ENCODE peak calls at places on chromosomes 3 and 15, in four cellular contexts. P is A549, T is HepG2, U is H1. I is an unnamed sample.

GRCh38 chr15:94312946-94313345 is 81.6 kb downstream of the MCTP2 start:
- DNase-seq in P (no peak), U (no peak), T (no peak), I (no peak)

GRCh38 chr15:77496710-77497107 is 76.0 kb downstream of the HMG20A start:
- DNase-seq in P (peak), U (peak), T (peak), I (peak)

GRCh38 chr3:70738310-70738681 is 425.9 kb upstream of the MDFIC2 start:
- DNase-seq in U (no peak), P (no peak), T (no peak), I (no peak)

GRCh38 chr3:107772016-107772415 is 249.3 kb downstream of the BBX start:
- DNase-seq in T (no peak), U (no peak), P (no peak), I (no peak)

GRCh38 chr15:69713726-69714559 is 261.3 kb downstream of the RPLP1 start:
- DNase-seq in U (no peak), P (no peak), T (no peak), I (no peak)

GRCh38 chr3:11536132-11536935 is 107.4 kb downstream of the VGLL4 start:
- DNase-seq in P (no peak), U (no peak), T (peak), I (no peak)

GRCh38 chr3:100184960-100185566 is 70.8 kb upstream of the FILIP1L start:
- DNase-seq in U (no peak), T (no peak), P (no peak), I (no peak)

GRCh38 chr3:9715127-9715526 is 11.5 kb downstream of the CPNE9 start:
- DNase-seq in U (peak), P (no peak), T (no peak), I (no peak)

GRCh38 chr15:50150349-50150748 is 31.3 kb upstream of the ATP8B4 start:
- DNase-seq in P (no peak), T (no peak), U (no peak), I (no peak)

GRCh38 chr3:180870008-180870733 is 42.3 kb upstream of the FXR1 start:
- DNase-seq in T (no peak), U (peak), P (no peak), I (peak)

GRCh38 chr15:35309886-35310285 is 224.8 kb upstream of the NANOGP8 start:
- DNase-seq in U (no peak), T (no peak), P (no peak), I (no peak)

GRCh38 chr3:175208316-175208715 is 349.2 kb downstream of the NAALADL2 start:
- DNase-seq in P (no peak), T (no peak), U (no peak), I (no peak)

GRCh38 chr15:25784876-25785642 is 78.1 kb downstream of the ATP10A start:
- DNase-seq in T (no peak), P (no peak), U (no peak), I (no peak)

GRCh38 chr3:143095813-143096212 is 23.8 kb upstream of the CHST2 start:
- DNase-seq in T (no peak), P (no peak), U (no peak), I (no peak)

GRCh38 chr3:16824085-16824696 is 60.6 kb upstream of the PLCL2 start:
- DNase-seq in T (no peak), U (no peak), P (no peak), I (no peak)

GRCh38 chr15:39261397-39261796 is 319.5 kb upstream of the THBS1 start:
- DNase-seq in T (no peak), U (no peak), P (no peak), I (no peak)

GRCh38 chr15:31390029-31390428 is 63.4 kb downstream of the KLF13 start:
- DNase-seq in U (no peak), P (no peak), T (no peak), I (no peak)

GRCh38 chr3:99562138-99562537 is 76.3 kb upstream of the COL8A1 start:
- DNase-seq in U (peak), P (no peak), T (no peak), I (no peak)

GRCh38 chr3:60363817-60364216 is 887.4 kb downstream of the FHIT start:
- DNase-seq in P (no peak), U (no peak), T (no peak), I (no peak)

GRCh38 chr3:72345237-72345878 is 502.9 kb downstream of the SHQ1 start:
- DNase-seq in T (no peak), U (no peak), P (no peak), I (no peak)

GRCh38 chr3:142232340-142232739 is 7.0 kb upstream of the GK5 start:
- DNase-seq in T (no peak), U (no peak), P (no peak), I (no peak)

GRCh38 chr3:12966847-12967750 is 106.1 kb downstream of the IQSEC1 start:
- DNase-seq in T (no peak), U (no peak), P (peak), I (no peak)

GRCh38 chr15:51533672-51534398 is 88.7 kb downstream of the DMXL2 start:
- DNase-seq in U (no peak), T (no peak), P (no peak), I (no peak)

GRCh38 chr3:187955076-187955952 is 198.6 kb upstream of the LPP start:
- DNase-seq in P (peak), T (peak), U (no peak), I (no peak)

GRCh38 chr3:33993631-33994030 is 195.2 kb downstream of the PDCD6IP start:
- DNase-seq in U (no peak), P (no peak), T (no peak), I (no peak)

GRCh38 chr3:66083096-66083960 is 44.6 kb upstream of the MAGI1 start:
- DNase-seq in U (no peak), T (no peak), P (no peak), I (no peak)

GRCh38 chr15:80526556-80527340 is 122.6 kb downstream of the ARNT2 start:
- DNase-seq in T (no peak), P (no peak), U (no peak), I (no peak)

GRCh38 chr3:180961552-180961951 is 28.0 kb downstream of the DNAJC19 start:
- DNase-seq in U (no peak), T (no peak), P (no peak), I (no peak)

GRCh38 chr3:114892117-114892870 is 254.8 kb downstream of the ZBTB20 start:
- DNase-seq in P (no peak), T (no peak), U (no peak), I (no peak)

GRCh38 chr3:114363554-114364202 is 69.8 kb downstream of the TIGIT start:
- DNase-seq in U (no peak), T (no peak), P (no peak), I (no peak)

GRCh38 chr3:85251766-85252165 is 293.0 kb downstream of the CADM2 start:
- DNase-seq in P (no peak), U (no peak), T (no peak), I (no peak)

GRCh38 chr3:127652246-127652995 is 20.3 kb upstream of the ABTB1 start:
- DNase-seq in U (peak), T (peak), P (peak), I (peak)

GRCh38 chr3:196073188-196073838 is 8.6 kb downstream of the TFRC start:
- DNase-seq in P (peak), T (peak), U (peak), I (peak)

GRCh38 chr3:45774581-45775505 is 21.5 kb downstream of the SLC6A20 start:
- DNase-seq in P (no peak), U (no peak), T (no peak), I (no peak)

GRCh38 chr3:37086918-37087317 is 87.5 kb downstream of the LRRFIP2 start:
- DNase-seq in T (no peak), U (no peak), P (no peak), I (no peak)

GRCh38 chr3:185930393-185931107 is 7.3 kb downstream of the TRA2B start:
- DNase-seq in U (no peak), P (no peak), T (no peak), I (no peak)

GRCh38 chr3:175193815-175194518 is 334.8 kb downstream of the NAALADL2 start:
- DNase-seq in U (no peak), P (no peak), T (no peak), I (no peak)

DNA sequence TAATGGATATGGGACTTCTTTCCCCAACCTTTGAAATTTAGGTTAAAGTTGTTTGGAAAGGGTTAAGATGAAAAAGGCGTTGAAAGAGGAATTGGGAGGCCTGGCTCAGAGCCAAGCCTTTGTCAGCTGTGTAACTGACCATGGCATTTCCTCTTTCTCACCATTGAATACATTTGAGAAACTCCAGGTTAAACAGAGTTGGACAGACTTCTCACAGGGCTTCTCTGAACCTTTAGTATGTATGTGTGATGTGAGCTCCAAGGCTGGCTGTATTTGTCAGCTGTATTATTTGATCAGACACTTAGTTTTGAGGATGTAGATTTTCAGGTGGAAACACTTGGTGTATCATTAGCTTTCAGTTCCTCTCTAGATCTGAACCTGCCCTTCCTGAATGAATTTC is 136.4 kb upstream of the GOLGA6L4 start:
- DNase-seq in P (no peak), T (no peak), U (no peak), I (no peak)
- TF ChIP-seq RNF2 in P (no peak), T (no peak), U (no peak), I (peak)

GRCh38 chr3:119745942-119746341 is 36.0 kb upstream of the NR1I2 start:
- DNase-seq in U (no peak), T (no peak), P (no peak), I (no peak)
- TF ChIP-seq RNF2 in U (no peak), T (no peak), P (no peak), I (no peak)

GRCh38 chr3:64352596-64352989 is 127.3 kb upstream of the PRICKLE2 start:
- DNase-seq in T (no peak), P (no peak), U (no peak), I (no peak)

GRCh38 chr3:64353256-64353655 is 128.0 kb upstream of the PRICKLE2 start:
- DNase-seq in U (no peak), P (no peak), T (no peak), I (no peak)

GRCh38 chr3:64349531-64349930 is 124.3 kb upstream of the PRICKLE2 start:
- DNase-seq in P (no peak), T (no peak), U (no peak), I (no peak)

GRCh38 chr3:64354221-64354620 is 129.0 kb upstream of the PRICKLE2 start:
- DNase-seq in P (no peak), T (no peak), U (no peak), I (no peak)

GRCh38 chr3:64351713-64352595 is 126.7 kb upstream of the PRICKLE2 start:
- DNase-seq in U (no peak), T (no peak), P (no peak), I (no peak)
- TF ChIP-seq RNF2 in U (no peak), T (no peak), P (no peak), I (no peak)

GRCh38 chr3:30602946-30603345 is 3.5 kb upstream of the TGFBR2 start:
- DNase-seq in U (no peak), P (no peak), T (no peak), I (no peak)
- TF ChIP-seq RNF2 in U (no peak), P (no peak), T (no peak), I (no peak)

GRCh38 chr3:197953325-197953724 is 3.3 kb downstream of the RPL35A start:
- DNase-seq in T (no peak), P (no peak), U (no peak), I (no peak)

GRCh38 chr3:197950661-197951029 is 655 bp downstream of the RPL35A start:
- DNase-seq in T (no peak), U (no peak), P (no peak), I (no peak)

GRCh38 chr3:197952440-197952839 is 2.5 kb downstream of the RPL35A start:
- DNase-seq in U (no peak), T (no peak), P (no peak), I (no peak)

GRCh38 chr3:197949767-197950660 is at the start of gene RPL35A:
- DNase-seq in T (peak), U (peak), P (peak), I (peak)

GRCh38 chr3:197951392-197951990 is 1.5 kb downstream of the RPL35A start:
- DNase-seq in P (no peak), T (no peak), U (no peak), I (no peak)
- TF ChIP-seq RNF2 in P (no peak), T (no peak), U (no peak), I (no peak)

I was measured in K562.